ENCODE peak calls at places on chromosomes 11 and 22, in ten cellular contexts. B is transverse colon, S is HL-60, U is HepG2, X is GM12878, J is HCT116, M is stomach, E is prostate gland, D is K562, P is spleen. T is an unnamed sample.

GRCh38 chr11:3947084-3947483 is 91.6 kb downstream of the STIM1 start:
- DNase-seq in B (peak), U (no peak), S (no peak), E (peak), D (no peak), J (no peak), X (peak), M (no peak), P (no peak), T (no peak)

GRCh38 chr11:128165572-128165971 is 421.8 kb downstream of the ETS1 start:
- DNase-seq in M (no peak), D (no peak), U (no peak), J (no peak), B (no peak), P (no peak), E (no peak), S (peak), X (no peak), T (no peak)

GRCh38 chr22:40890881-40891280 is 29.0 kb upstream of the DNAJB7 start:
- DNase-seq in J (no peak), P (no peak), S (no peak), E (no peak), X (no peak), B (no peak), M (no peak), D (no peak), U (no peak), T (no peak)

GRCh38 chr22:18110194-18110943 is at the start of gene TUBA8:
- DNase-seq in P (peak), S (peak), U (no peak), E (peak), B (peak), J (no peak), D (no peak), X (no peak), M (peak), T (peak)

GRCh38 chr11:69854719-69855118 is 35.5 kb upstream of the FGF3 start:
- DNase-seq in E (no peak), P (no peak), D (no peak), J (peak), U (no peak), B (no peak), M (no peak), S (no peak), X (no peak), T (no peak)

GRCh38 chr11:110182886-110183285 is 89.7 kb downstream of the ZC3H12C start:
- DNase-seq in X (no peak), M (no peak), B (no peak), P (no peak), D (no peak), J (peak), U (no peak), E (no peak), S (no peak), T (no peak)

GRCh38 chr11:8201524-8202365 is 32.9 kb upstream of the RIC3 start:
- DNase-seq in X (peak), D (no peak), U (no peak), S (peak), P (no peak), M (no peak), J (no peak), B (no peak), E (no peak), T (no peak)

GRCh38 chr11:96267490-96268010 is 75.4 kb downstream of the MAML2 start:
- DNase-seq in M (no peak), E (no peak), J (no peak), B (no peak), P (no peak), U (no peak), D (no peak), X (peak), S (no peak), T (no peak)

GRCh38 chr11:120819437-120819836 is 204.5 kb upstream of the TBCEL start:
- DNase-seq in D (no peak), P (peak), M (no peak), J (no peak), S (no peak), U (no peak), X (no peak), E (no peak), B (no peak), T (no peak)

GRCh38 chr11:19326499-19326898 is 85.8 kb upstream of the E2F8 start:
- DNase-seq in P (no peak), S (no peak), M (no peak), D (no peak), U (no peak), B (no peak), X (no peak), E (no peak), J (no peak), T (no peak)

GRCh38 chr11:83566948-83567347 is 280.8 kb upstream of the CCDC90B start:
- DNase-seq in P (no peak), S (no peak), D (no peak), U (no peak), X (no peak), J (no peak), B (no peak), E (no peak), M (no peak), T (no peak)

GRCh38 chr11:67468835-67469811 is at the start of gene TMEM134:
- DNase-seq in X (peak), E (peak), U (peak), D (peak), J (peak), P (peak), M (peak), S (peak), B (peak), T (peak)

GRCh38 chr11:133956650-133957633 is at the start of gene IGSF9B:
- DNase-seq in J (peak), M (peak), D (peak), S (peak), B (peak), E (peak), U (no peak), P (peak), X (peak), T (peak)

GRCh38 chr11:9014826-9015225 is 11.0 kb upstream of the NRIP3 start:
- DNase-seq in X (no peak), J (no peak), D (no peak), S (no peak), P (no peak), B (no peak), U (no peak), M (no peak), E (no peak), T (no peak)

GRCh38 chr22:38270091-38270972 is 2.5 kb downstream of the TMEM184B start:
- DNase-seq in S (no peak), B (no peak), D (no peak), M (no peak), J (no peak), X (no peak), E (no peak), P (no peak), U (no peak), T (no peak)

GRCh38 chr11:8728566-8728965 is 46.0 kb downstream of the RPL27A start:
- DNase-seq in M (no peak), J (no peak), E (no peak), B (no peak), D (peak), P (no peak), U (no peak), X (no peak), S (no peak), T (no peak)

GRCh38 chr22:17903564-17904295 is 120.6 kb downstream of the MICAL3 start:
- DNase-seq in P (no peak), M (no peak), B (no peak), U (no peak), J (no peak), E (no peak), X (no peak), D (no peak), S (no peak), T (no peak)

GRCh38 chr11:46912526-46913150 is 5.7 kb downstream of the LRP4 start:
- DNase-seq in U (no peak), B (no peak), M (no peak), X (no peak), J (no peak), S (peak), P (no peak), D (no peak), E (no peak), T (no peak)

GRCh38 chr22:50606126-50606525 is 5.5 kb downstream of the MAPK8IP2 start:
- DNase-seq in M (no peak), S (no peak), J (no peak), B (no peak), P (no peak), D (no peak), U (no peak), X (no peak), E (no peak), T (no peak)

GRCh38 chr11:110951041-110951440 is 238.8 kb upstream of the ARHGAP20 start:
- DNase-seq in P (no peak), U (no peak), E (no peak), X (no peak), M (peak), D (no peak), S (no peak), B (no peak), J (no peak), T (no peak)

GRCh38 chr11:128917144-128917684 is 25.5 kb downstream of the TP53AIP1 start:
- DNase-seq in D (no peak), M (no peak), P (peak), S (no peak), E (no peak), J (no peak), B (no peak), U (no peak), X (no peak), T (no peak)

GRCh38 chr11:121723261-121723741 is 270.5 kb upstream of the SORL1-AS1 start:
- DNase-seq in B (no peak), E (no peak), X (no peak), P (no peak), U (no peak), M (no peak), S (no peak), D (no peak), J (no peak), T (no peak)

GRCh38 chr22:38239101-38239761 is 33.6 kb downstream of the TMEM184B start:
- DNase-seq in E (peak), D (no peak), B (no peak), P (no peak), S (no peak), M (no peak), X (no peak), U (no peak), J (no peak), T (peak)

DNA sequence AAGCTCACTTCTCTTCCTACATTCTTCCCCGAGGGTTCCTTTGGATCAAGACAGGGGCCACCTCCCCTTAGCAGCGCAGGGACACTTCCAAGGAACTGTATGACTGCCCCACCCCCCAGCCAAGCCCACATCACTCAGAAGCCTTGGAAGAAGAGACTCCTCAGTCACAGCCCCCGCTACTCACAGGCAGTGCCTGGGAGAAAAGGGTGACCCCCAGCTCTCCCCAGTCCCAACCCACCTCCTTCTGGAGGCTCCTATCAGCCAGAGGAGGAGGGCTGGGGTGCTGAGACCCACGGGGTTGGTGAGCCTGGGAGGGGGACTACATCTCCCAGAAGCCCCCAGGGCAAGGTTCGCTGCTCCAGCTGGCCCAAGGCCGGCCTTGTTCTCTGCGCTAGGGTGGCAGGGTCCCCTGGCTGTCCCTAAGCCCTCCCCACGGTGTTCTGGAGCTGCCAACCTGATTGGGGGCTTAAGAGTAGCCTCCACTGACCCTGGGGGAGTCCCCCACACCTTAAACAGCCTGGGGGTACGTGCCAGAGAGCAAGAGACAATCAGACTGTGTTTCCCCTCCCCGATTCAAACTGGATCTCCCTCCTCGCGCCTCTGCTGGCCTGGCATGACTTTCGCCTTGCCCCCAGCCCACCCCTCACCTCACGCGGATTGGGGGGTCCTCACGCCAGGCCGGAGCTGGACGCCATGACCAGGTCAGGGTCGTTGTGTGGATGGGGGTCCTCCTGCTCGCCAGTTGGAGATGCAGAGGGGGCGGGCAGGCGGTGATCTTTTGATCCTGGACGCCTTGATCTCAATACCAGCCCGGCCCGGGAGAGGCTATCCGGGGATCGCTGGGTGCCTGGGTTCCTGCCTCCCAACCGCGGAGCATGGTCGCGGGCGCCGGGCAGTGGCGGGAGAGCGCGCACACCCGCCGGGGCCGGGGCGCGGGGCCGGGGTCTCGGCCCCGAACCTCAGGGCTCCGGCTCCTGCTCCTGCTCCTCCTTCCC is 838 bp downstream of the BCL9L start:
- DNase-seq in X (no peak), P (peak), J (no peak), U (no peak), S (peak), E (no peak), B (peak), D (peak), M (peak), T (peak)
- TF ChIP-seq POLR2AphosphoS5 in X (no peak), P (no peak), J (no peak), U (no peak), S (no peak), E (peak), B (no peak), D (no peak), M (no peak), T (peak)

DNA sequence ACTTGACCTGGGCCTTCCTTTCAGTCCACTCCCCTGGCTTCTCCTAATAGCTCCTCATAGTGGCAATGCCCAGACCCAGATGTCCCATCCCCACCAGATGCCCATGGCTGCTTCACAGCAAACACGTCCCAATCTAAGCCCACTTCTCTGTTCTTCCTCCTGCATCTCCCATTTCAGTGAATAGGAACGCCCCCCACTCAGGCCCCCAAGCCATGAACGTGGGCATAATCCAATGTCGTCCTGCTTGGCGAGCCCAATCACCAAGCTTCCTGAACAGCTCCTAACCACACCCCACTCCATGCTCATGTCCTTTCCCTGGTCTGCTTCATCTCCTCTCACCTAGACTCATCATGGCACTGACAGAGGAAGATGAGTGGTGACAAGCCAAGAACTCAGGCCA is 8.9 kb downstream of the IL18BP start:
- DNase-seq in D (no peak), U (no peak), X (no peak), J (no peak), B (no peak), P (no peak), S (no peak), E (no peak), M (no peak), T (no peak)
- TF ChIP-seq POLR2AphosphoS5 in D (no peak), U (peak), X (no peak), J (no peak), B (no peak), P (peak), S (no peak), E (no peak), M (no peak), T (no peak)

GRCh38 chr11:88508808-88509581 is 171.5 kb upstream of the CTSC start:
- DNase-seq in U (no peak), J (no peak), X (no peak), B (peak), D (no peak), M (no peak), E (no peak), S (peak), P (peak), T (peak)
- TF ChIP-seq POLR2AphosphoS5 in U (no peak), J (no peak), X (no peak), B (no peak), D (no peak), M (no peak), E (no peak), S (no peak), P (no peak), T (no peak)

GRCh38 chr11:947744-948143 is 22.1 kb downstream of the AP2A2 start:
- DNase-seq in E (no peak), X (no peak), S (no peak), D (no peak), U (peak), J (no peak), P (no peak), M (no peak), B (no peak), T (no peak)
- TF ChIP-seq POLR2AphosphoS5 in E (no peak), X (no peak), S (no peak), D (no peak), U (no peak), J (no peak), P (no peak), M (no peak), B (no peak), T (no peak)

DNA sequence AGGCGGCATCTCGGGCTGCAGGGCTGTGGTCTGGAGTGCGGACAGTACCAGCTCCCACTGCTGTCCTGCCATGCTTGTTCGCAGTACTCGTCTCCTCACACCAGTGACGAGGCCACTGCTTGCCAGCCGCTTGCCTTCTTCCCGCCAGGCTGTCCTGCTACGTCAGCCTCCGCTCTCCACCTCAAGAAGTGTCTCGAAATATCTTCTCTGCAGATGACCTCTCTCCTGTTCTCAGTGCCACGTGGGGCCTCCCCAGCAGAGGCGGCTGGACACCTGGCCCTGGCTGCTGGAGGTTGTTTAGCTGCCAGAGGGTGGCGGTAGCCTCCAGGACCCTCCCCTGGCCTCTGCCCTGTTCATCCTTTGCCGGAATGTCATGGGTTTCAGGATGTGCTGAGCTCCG is 3.1 kb upstream of the CCDC188 start:
- DNase-seq in P (no peak), X (no peak), B (no peak), D (peak), S (no peak), J (no peak), U (no peak), E (no peak), M (no peak), T (no peak)
- TF ChIP-seq POLR2AphosphoS5 in P (no peak), X (no peak), B (no peak), D (no peak), S (no peak), J (no peak), U (no peak), E (no peak), M (no peak), T (no peak)

GRCh38 chr22:31044262-31044861 is 36.8 kb upstream of the SMTN start:
- DNase-seq in P (no peak), S (no peak), D (no peak), X (no peak), J (no peak), M (peak), U (peak), E (no peak), B (peak), T (no peak)
- TF ChIP-seq POLR2AphosphoS5 in P (peak), S (no peak), D (no peak), X (no peak), J (no peak), M (no peak), U (no peak), E (peak), B (peak), T (no peak)

GRCh38 chr22:39313258-39314001 is 6.0 kb downstream of the RPL3 start:
- DNase-seq in U (no peak), J (no peak), M (no peak), X (no peak), P (no peak), B (no peak), D (no peak), S (no peak), E (no peak), T (no peak)
- TF ChIP-seq POLR2AphosphoS5 in U (peak), J (no peak), M (no peak), X (no peak), P (peak), B (no peak), D (no peak), S (no peak), E (no peak), T (no peak)